ENCODE peak calls at places on chromosomes 5 and 9, in four cellular contexts. One of them, this sample, is unnamed.

GRCh38 chr5:1546556-1546955 is 22.8 kb upstream of the LPCAT1 start:
- DNase-seq in epithelial cell of esophagus: no peak
- DNase-seq in adrenal gland: no peak
- DNase-seq in fibroblast of mammary gland: no peak
- DNase-seq in this sample: no peak

GRCh38 chr5:133847301-133847700 is 121.1 kb downstream of the C5orf15 start:
- DNase-seq in epithelial cell of esophagus: no peak
- DNase-seq in adrenal gland: no peak
- DNase-seq in fibroblast of mammary gland: no peak
- DNase-seq in this sample: no peak

GRCh38 chr9:16469184-16469583 is 401.3 kb downstream of the BNC2 start:
- DNase-seq in epithelial cell of esophagus: no peak
- DNase-seq in adrenal gland: no peak
- DNase-seq in fibroblast of mammary gland: peak
- DNase-seq in this sample: no peak

GRCh38 chr5:79395296-79395695 is 118.6 kb downstream of the HOMER1 start:
- DNase-seq in epithelial cell of esophagus: no peak
- DNase-seq in adrenal gland: no peak
- DNase-seq in fibroblast of mammary gland: no peak
- DNase-seq in this sample: no peak

GRCh38 chr9:115694991-115695390 is 458.6 kb upstream of the PAPPA start:
- DNase-seq in epithelial cell of esophagus: peak
- DNase-seq in adrenal gland: no peak
- DNase-seq in fibroblast of mammary gland: peak
- DNase-seq in this sample: peak

GRCh38 chr9:135448570-135449180 is 30.9 kb upstream of the PPP1R26 start:
- DNase-seq in epithelial cell of esophagus: no peak
- DNase-seq in adrenal gland: no peak
- DNase-seq in fibroblast of mammary gland: no peak
- DNase-seq in this sample: peak

GRCh38 chr5:1667648-1668140 is 131.9 kb downstream of the MRPL36 start:
- DNase-seq in epithelial cell of esophagus: no peak
- DNase-seq in adrenal gland: no peak
- DNase-seq in fibroblast of mammary gland: no peak
- DNase-seq in this sample: no peak

GRCh38 chr9:120698766-120699165 is 15.5 kb downstream of the MEGF9 start:
- DNase-seq in epithelial cell of esophagus: no peak
- DNase-seq in adrenal gland: no peak
- DNase-seq in fibroblast of mammary gland: peak
- DNase-seq in this sample: no peak

GRCh38 chr5:161397448-161397847 is 149.1 kb downstream of the GABRB2 start:
- DNase-seq in epithelial cell of esophagus: no peak
- DNase-seq in adrenal gland: no peak
- DNase-seq in fibroblast of mammary gland: no peak
- DNase-seq in this sample: no peak

GRCh38 chr5:81572201-81572600 is 178.3 kb upstream of the ACOT12 start:
- DNase-seq in epithelial cell of esophagus: no peak
- DNase-seq in adrenal gland: no peak
- DNase-seq in fibroblast of mammary gland: peak
- DNase-seq in this sample: no peak

GRCh38 chr9:109815366-109815947 is 35.5 kb downstream of the PALM2AKAP2 start:
- DNase-seq in epithelial cell of esophagus: peak
- DNase-seq in adrenal gland: no peak
- DNase-seq in fibroblast of mammary gland: peak
- DNase-seq in this sample: peak

GRCh38 chr5:141849371-141850182 is 28.6 kb downstream of the PCDH1 start:
- DNase-seq in epithelial cell of esophagus: peak
- DNase-seq in adrenal gland: peak
- DNase-seq in fibroblast of mammary gland: peak
- DNase-seq in this sample: peak

GRCh38 chr9:17744786-17745185 is 165.9 kb downstream of the SH3GL2 start:
- DNase-seq in epithelial cell of esophagus: peak
- DNase-seq in adrenal gland: no peak
- DNase-seq in fibroblast of mammary gland: peak
- DNase-seq in this sample: peak

GRCh38 chr9:137369911-137370630 is 52.9 kb downstream of the EXD3 start:
- DNase-seq in epithelial cell of esophagus: no peak
- DNase-seq in adrenal gland: peak
- DNase-seq in fibroblast of mammary gland: no peak
- DNase-seq in this sample: no peak

GRCh38 chr9:10050016-10050415 is 562.8 kb downstream of the PTPRD start:
- DNase-seq in epithelial cell of esophagus: peak
- DNase-seq in adrenal gland: no peak
- DNase-seq in fibroblast of mammary gland: peak
- DNase-seq in this sample: no peak

GRCh38 chr9:136659861-136660784 is 2.6 kb upstream of the EGFL7 start:
- DNase-seq in epithelial cell of esophagus: no peak
- DNase-seq in adrenal gland: no peak
- DNase-seq in fibroblast of mammary gland: no peak
- DNase-seq in this sample: no peak

GRCh38 chr5:51618234-51618633 is 235.0 kb downstream of the ISL1 start:
- DNase-seq in epithelial cell of esophagus: peak
- DNase-seq in adrenal gland: no peak
- DNase-seq in fibroblast of mammary gland: no peak
- DNase-seq in this sample: no peak

GRCh38 chr9:122071716-122072115 is 21.4 kb downstream of the TTLL11 start:
- DNase-seq in epithelial cell of esophagus: no peak
- DNase-seq in adrenal gland: no peak
- DNase-seq in fibroblast of mammary gland: peak
- DNase-seq in this sample: peak

GRCh38 chr9:34547960-34548603 is 25.3 kb upstream of the ENHO start:
- DNase-seq in epithelial cell of esophagus: peak
- DNase-seq in adrenal gland: peak
- DNase-seq in fibroblast of mammary gland: peak
- DNase-seq in this sample: peak

GRCh38 chr5:61280205-61280604 is 51.9 kb upstream of the ZSWIM6 start:
- DNase-seq in epithelial cell of esophagus: peak
- DNase-seq in adrenal gland: peak
- DNase-seq in fibroblast of mammary gland: peak
- DNase-seq in this sample: peak

GRCh38 chr9:96852676-96853075 is 1.6 kb downstream of the ZNF782 start:
- DNase-seq in epithelial cell of esophagus: peak
- DNase-seq in adrenal gland: no peak
- DNase-seq in fibroblast of mammary gland: no peak
- DNase-seq in this sample: no peak

GRCh38 chr9:91580136-91580535 is 156.5 kb upstream of the NFIL3 start:
- DNase-seq in epithelial cell of esophagus: peak
- DNase-seq in adrenal gland: no peak
- DNase-seq in fibroblast of mammary gland: peak
- DNase-seq in this sample: peak

GRCh38 chr9:26346942-26347477 is 545.6 kb downstream of the CAAP1 start:
- DNase-seq in epithelial cell of esophagus: no peak
- DNase-seq in adrenal gland: no peak
- DNase-seq in fibroblast of mammary gland: no peak
- DNase-seq in this sample: no peak

GRCh38 chr5:176747670-176748072 is 62.7 kb upstream of the UNC5A start:
- DNase-seq in epithelial cell of esophagus: no peak
- DNase-seq in adrenal gland: no peak
- DNase-seq in fibroblast of mammary gland: no peak
- DNase-seq in this sample: no peak

GRCh38 chr5:149403923-149404745 is 25.0 kb upstream of the IL17B start:
- DNase-seq in epithelial cell of esophagus: peak
- DNase-seq in adrenal gland: no peak
- DNase-seq in fibroblast of mammary gland: peak
- DNase-seq in this sample: peak

GRCh38 chr5:168874713-168875380 is 295.7 kb upstream of the PANK3 start:
- DNase-seq in epithelial cell of esophagus: peak
- DNase-seq in adrenal gland: no peak
- DNase-seq in fibroblast of mammary gland: peak
- DNase-seq in this sample: peak

GRCh38 chr5:133825631-133826289 is 142.7 kb downstream of the C5orf15 start:
- DNase-seq in epithelial cell of esophagus: no peak
- DNase-seq in adrenal gland: no peak
- DNase-seq in fibroblast of mammary gland: no peak
- DNase-seq in this sample: no peak

GRCh38 chr9:69380811-69381210 is 55.8 kb downstream of the ENTREP1 start:
- DNase-seq in epithelial cell of esophagus: peak
- DNase-seq in adrenal gland: no peak
- DNase-seq in fibroblast of mammary gland: peak
- DNase-seq in this sample: no peak

GRCh38 chr9:5559659-5560058 is 49.3 kb downstream of the PDCD1LG2 start:
- DNase-seq in epithelial cell of esophagus: peak
- DNase-seq in adrenal gland: no peak
- DNase-seq in fibroblast of mammary gland: no peak
- DNase-seq in this sample: no peak

GRCh38 chr9:5556101-5556500 is 45.8 kb downstream of the PDCD1LG2 start:
- DNase-seq in epithelial cell of esophagus: no peak
- DNase-seq in adrenal gland: no peak
- DNase-seq in fibroblast of mammary gland: no peak
- DNase-seq in this sample: no peak

GRCh38 chr9:5554254-5554653 is 43.9 kb downstream of the PDCD1LG2 start:
- DNase-seq in epithelial cell of esophagus: no peak
- DNase-seq in adrenal gland: no peak
- DNase-seq in fibroblast of mammary gland: no peak
- DNase-seq in this sample: no peak

GRCh38 chr9:5560439-5560838 is 50.1 kb downstream of the PDCD1LG2 start:
- DNase-seq in epithelial cell of esophagus: no peak
- DNase-seq in adrenal gland: no peak
- DNase-seq in fibroblast of mammary gland: no peak
- DNase-seq in this sample: no peak

DNA sequence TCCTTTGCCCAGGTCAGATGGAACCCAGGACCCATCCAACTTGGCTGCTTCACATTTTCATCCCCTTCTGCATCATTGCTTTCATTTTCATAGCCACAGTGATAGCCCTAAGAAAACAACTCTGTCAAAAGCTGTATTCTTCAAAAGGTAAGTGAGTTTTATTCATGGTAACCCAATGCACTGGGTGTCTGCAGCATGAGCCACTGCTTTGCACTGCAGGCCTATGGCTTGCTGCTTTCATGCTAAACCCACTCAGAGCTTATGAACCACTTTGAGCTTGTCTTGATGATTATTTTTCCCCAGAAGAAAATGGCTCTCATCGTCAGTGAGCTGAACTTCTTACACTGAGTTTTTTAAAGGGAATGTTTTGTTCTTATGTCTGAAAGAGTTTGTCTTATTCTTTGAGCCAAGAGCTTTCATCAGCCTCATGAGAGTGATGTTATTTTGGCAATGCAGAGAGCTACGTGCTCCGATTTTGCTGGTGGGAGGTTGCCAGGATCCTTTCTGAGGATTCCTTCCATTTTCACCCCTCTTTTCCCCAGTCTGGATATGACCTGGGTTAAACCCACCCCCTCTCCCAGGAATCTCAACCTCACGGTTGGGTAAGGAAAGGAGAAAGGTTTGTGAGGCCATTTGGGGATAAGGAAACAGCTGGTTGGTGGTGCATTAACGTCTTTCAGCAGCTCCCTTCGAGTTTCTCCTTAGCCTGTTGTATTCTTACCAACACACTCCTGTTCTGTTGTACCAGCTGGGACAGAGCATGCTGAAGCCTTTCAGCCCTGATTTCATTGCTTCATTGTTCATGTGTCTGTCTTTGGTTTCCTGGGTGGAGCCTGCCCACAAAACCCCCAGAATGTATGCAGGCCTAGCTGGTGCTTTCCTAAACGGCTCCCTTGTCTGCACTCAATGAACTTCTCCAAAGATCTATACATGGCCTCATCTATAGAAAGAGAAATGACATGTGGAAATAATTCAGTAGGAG is 47.6 kb downstream of the PDCD1LG2 start:
- DNase-seq in epithelial cell of esophagus: no peak
- DNase-seq in adrenal gland: no peak
- DNase-seq in fibroblast of mammary gland: no peak
- DNase-seq in this sample: no peak
- H3K4me3 ChIP-seq in epithelial cell of esophagus: no peak
- H3K4me3 ChIP-seq in adrenal gland: no peak
- H3K4me3 ChIP-seq in fibroblast of mammary gland: no peak
- H3K4me3 ChIP-seq in this sample: no peak

GRCh38 chr9:35688558-35689350 is 971 bp downstream of the TPM2 start:
- DNase-seq in epithelial cell of esophagus: peak
- DNase-seq in adrenal gland: peak
- DNase-seq in fibroblast of mammary gland: peak
- DNase-seq in this sample: peak

GRCh38 chr9:35686222-35687203 is 3.2 kb downstream of the TPM2 start:
- DNase-seq in epithelial cell of esophagus: no peak
- DNase-seq in adrenal gland: no peak
- DNase-seq in fibroblast of mammary gland: peak
- DNase-seq in this sample: peak

GRCh38 chr9:35685506-35685905 is 4.2 kb downstream of the TPM2 start:
- DNase-seq in epithelial cell of esophagus: no peak
- DNase-seq in adrenal gland: no peak
- DNase-seq in fibroblast of mammary gland: no peak
- DNase-seq in this sample: no peak

GRCh38 chr9:35687972-35688557 is 1.7 kb downstream of the TPM2 start:
- DNase-seq in epithelial cell of esophagus: no peak
- DNase-seq in adrenal gland: no peak
- DNase-seq in fibroblast of mammary gland: no peak
- DNase-seq in this sample: no peak

DNA sequence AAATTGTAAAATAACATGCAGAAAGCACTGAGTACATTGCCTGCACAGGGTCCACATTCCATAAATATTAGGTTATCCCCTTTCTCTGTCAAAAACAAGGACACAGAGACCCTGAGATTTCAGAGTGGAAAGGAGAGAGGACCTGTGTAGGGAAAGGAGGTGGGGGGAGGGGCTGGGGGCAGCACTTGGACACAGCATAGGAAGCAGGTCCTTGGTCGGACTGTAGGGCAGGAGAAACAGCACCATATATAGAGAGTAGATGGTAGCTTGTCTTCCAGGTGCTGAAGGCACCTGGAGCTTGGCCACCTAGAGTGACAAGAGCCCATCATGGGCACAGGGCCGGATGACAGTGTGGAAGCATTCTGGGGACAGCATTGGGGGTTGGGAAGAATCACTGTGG is 2.4 kb downstream of the TPM2 start:
- DNase-seq in epithelial cell of esophagus: no peak
- DNase-seq in adrenal gland: no peak
- DNase-seq in fibroblast of mammary gland: no peak
- DNase-seq in this sample: no peak
- H3K4me3 ChIP-seq in epithelial cell of esophagus: no peak
- H3K4me3 ChIP-seq in adrenal gland: no peak
- H3K4me3 ChIP-seq in fibroblast of mammary gland: peak
- H3K4me3 ChIP-seq in this sample: peak

GRCh38 chr5:90554358-90555006 is 4.1 kb upstream of the ADGRV1 start:
- DNase-seq in epithelial cell of esophagus: no peak
- DNase-seq in adrenal gland: no peak
- DNase-seq in fibroblast of mammary gland: no peak
- DNase-seq in this sample: no peak
- H3K4me3 ChIP-seq in epithelial cell of esophagus: no peak
- H3K4me3 ChIP-seq in adrenal gland: no peak
- H3K4me3 ChIP-seq in fibroblast of mammary gland: no peak
- H3K4me3 ChIP-seq in this sample: no peak

GRCh38 chr9:133532937-133533668 is 1.4 kb upstream of the ADAMTSL2 start:
- DNase-seq in epithelial cell of esophagus: peak
- DNase-seq in adrenal gland: peak
- DNase-seq in fibroblast of mammary gland: peak
- DNase-seq in this sample: peak

GRCh38 chr9:133536080-133536479 is 1.6 kb downstream of the ADAMTSL2 start:
- DNase-seq in epithelial cell of esophagus: no peak
- DNase-seq in adrenal gland: no peak
- DNase-seq in fibroblast of mammary gland: no peak
- DNase-seq in this sample: no peak

GRCh38 chr9:133534346-133535284 is at the start of gene ADAMTSL2:
- DNase-seq in epithelial cell of esophagus: no peak
- DNase-seq in adrenal gland: peak
- DNase-seq in fibroblast of mammary gland: peak
- DNase-seq in this sample: peak

GRCh38 chr9:133535285-133535877 is 877 bp downstream of the ADAMTSL2 start:
- DNase-seq in epithelial cell of esophagus: no peak
- DNase-seq in adrenal gland: no peak
- DNase-seq in fibroblast of mammary gland: no peak
- DNase-seq in this sample: no peak

GRCh38 chr9:133533878-133534277 is 626 bp upstream of the ADAMTSL2 start:
- DNase-seq in epithelial cell of esophagus: no peak
- DNase-seq in adrenal gland: no peak
- DNase-seq in fibroblast of mammary gland: peak
- DNase-seq in this sample: peak
- H3K4me3 ChIP-seq in epithelial cell of esophagus: no peak
- H3K4me3 ChIP-seq in adrenal gland: no peak
- H3K4me3 ChIP-seq in fibroblast of mammary gland: no peak
- H3K4me3 ChIP-seq in this sample: no peak